ENCODE peak calls at places on chromosomes 16 and 17, in four cellular contexts. V is pancreas, L is osteocyte, X is NCI-H187 treated with DMSO at 0.1 percent for 48 hours. M is an unnamed sample.

GRCh38 chr17:6699997-6700947 is 12.9 kb downstream of the SLC13A5 start:
- DNase-seq in V (no peak), L (no peak), X (no peak), M (no peak)

GRCh38 chr16:55035037-55035436 is 104.4 kb downstream of the IRX5 start:
- DNase-seq in V (peak; percentile 83), L (no peak), X (no peak), M (no peak)

GRCh38 chr16:35425270-35425669 is 1965.9 kb downstream of the TP53TG3F start:
- DNase-seq in V (no peak), L (no peak), X (no peak), M (no peak)

GRCh38 chr16:59748531-59748930 is 1014.4 kb upstream of the GOT2 start:
- DNase-seq in V (no peak), L (no peak), X (no peak), M (no peak)

GRCh38 chr17:7204828-7205461 is 14.7 kb downstream of the DLG4 start:
- DNase-seq in V (peak; percentile 77), L (peak; percentile 90), X (no peak), M (peak; percentile 84)

GRCh38 chr17:7914771-7915610 is 1.1 kb downstream of the RNF227 start:
- DNase-seq in V (no peak), L (no peak), X (no peak), M (no peak)

GRCh38 chr17:75511610-75512575 is 3.4 kb downstream of the CASKIN2 start:
- DNase-seq in V (peak; percentile 83), L (no peak), X (no peak), M (no peak)

GRCh38 chr17:31593806-31594205 is 202.3 kb downstream of the RAB11FIP4 start:
- DNase-seq in V (no peak), L (peak; percentile 91), X (no peak), M (no peak)

GRCh38 chr17:74427048-74427762 is 4.7 kb upstream of the GPRC5C start:
- DNase-seq in V (no peak), L (no peak), X (no peak), M (peak; percentile 90)

GRCh38 chr16:89052824-89053724 is 40.6 kb upstream of the ACSF3 start:
- DNase-seq in V (no peak), L (no peak), X (peak; percentile 44), M (peak; percentile 89)

GRCh38 chr17:64063088-64063487 is 42.7 kb upstream of the ICAM2 start:
- DNase-seq in V (no peak), L (no peak), X (no peak), M (no peak)

GRCh38 chr17:55717432-55717831 is 5.2 kb downstream of the TMEM100 start:
- DNase-seq in V (no peak), L (no peak), X (no peak), M (no peak)

GRCh38 chr17:76189247-76189646 is 48.2 kb upstream of the FOXJ1 start:
- DNase-seq in V (no peak), L (no peak), X (no peak), M (no peak)

GRCh38 chr17:49861150-49861884 is 13.4 kb upstream of the TAC4 start:
- DNase-seq in V (no peak), L (no peak), X (no peak), M (peak; percentile 66)

GRCh38 chr16:49021136-49021535 is 260.5 kb downstream of the CBLN1 start:
- DNase-seq in V (no peak), L (no peak), X (no peak), M (no peak)

GRCh38 chr16:2486645-2487516 is 12.0 kb downstream of the TBC1D24 start:
- DNase-seq in V (peak; percentile 70), L (no peak), X (no peak), M (peak; percentile 74)

GRCh38 chr16:87789437-87790277 is 23.9 kb upstream of the KLHDC4 start:
- DNase-seq in V (no peak), L (no peak), X (no peak), M (no peak)

GRCh38 chr16:85334718-85335583 is 222.7 kb upstream of the CIBAR2 start:
- DNase-seq in V (peak; percentile 80), L (no peak), X (no peak), M (peak; percentile 85)

GRCh38 chr17:58741121-58741625 is 14.5 kb upstream of the PPM1E start:
- DNase-seq in V (no peak), L (no peak), X (no peak), M (no peak)

GRCh38 chr17:75832164-75832651 is 12.0 kb downstream of the UNC13D start:
- DNase-seq in V (no peak), L (no peak), X (no peak), M (no peak)

GRCh38 chr16:14529010-14529669 is 100.9 kb downstream of the PARN start:
- DNase-seq in V (no peak), L (peak; percentile 89), X (no peak), M (peak; percentile 59)

M was measured in left colon.